ENCODE peak calls at places on chromosomes 7 and 10, in eight cellular contexts. F is GM12864; N is SJSA1; D is GM12865; W is A673; P is stimulated activated naive CD8-positive, alpha-beta T cell treated with anti-CD3 and anti-CD28 coated beads, Interleukin-15, Interleukin-2, amounts not matched to agents 100 U/mL and 50 U/mL, for 24 hours; H is D341Med; A is T-cell. V is an unnamed sample.

GRCh38 chr10:84563868-84564267 is 235.5 kb downstream of the CCSER2 start:
- DNase-seq in F (no peak), N (no peak), D (no peak), W (no peak), P (no peak), H (no peak), A (no peak), V (no peak)

GRCh38 chr7:105289704-105290103 is 99.0 kb downstream of the SRPK2 start:
- DNase-seq in F (no peak), N (no peak), D (peak; percentile 25), W (no peak), P (no peak), H (no peak), A (no peak), V (no peak)

GRCh38 chr7:12696001-12696400 is 8.6 kb downstream of the ARL4A start:
- DNase-seq in F (no peak), N (no peak), D (no peak), W (no peak), P (no peak), H (no peak), A (no peak), V (no peak)

GRCh38 chr10:103592186-103593021 is 98.9 kb downstream of the NEURL1 start:
- DNase-seq in F (no peak), N (peak; percentile 46), D (peak; percentile 69), W (peak; percentile 51), P (peak; percentile 62), H (peak; percentile 77), A (no peak), V (peak; percentile 41)

GRCh38 chr10:75234683-75235374 is 928 bp downstream of the COMTD1 start:
- DNase-seq in F (no peak), N (no peak), D (peak; percentile 78), W (peak; percentile 32), P (no peak), H (no peak), A (no peak), V (no peak)

GRCh38 chr7:94375167-94375566 is 19.5 kb upstream of the COL1A2 start:
- DNase-seq in F (no peak), N (peak; percentile 82), D (no peak), W (peak; percentile 91), P (no peak), H (peak; percentile 52), A (no peak), V (no peak)

GRCh38 chr10:76126607-76127190 is 695.3 kb downstream of the LRMDA start:
- DNase-seq in F (no peak), N (no peak), D (no peak), W (no peak), P (no peak), H (no peak), A (no peak), V (no peak)

GRCh38 chr7:29988391-29989256 is 977 bp downstream of the SCRN1 start:
- DNase-seq in F (peak; percentile 68), N (peak; percentile 60), D (peak; percentile 92), W (peak; percentile 41), P (peak; percentile 45), H (peak; percentile 76), A (no peak), V (no peak)

GRCh38 chr10:132590752-132591121 is 53.1 kb downstream of the INPP5A start:
- DNase-seq in F (no peak), N (no peak), D (no peak), W (no peak), P (no peak), H (no peak), A (no peak), V (no peak)

GRCh38 chr10:49393757-49394156 is 2.1 kb downstream of the DRGX start:
- DNase-seq in F (no peak), N (no peak), D (no peak), W (no peak), P (no peak), H (no peak), A (no peak), V (no peak)

GRCh38 chr10:100101526-100102076 is 19.9 kb upstream of the CPN1 start:
- DNase-seq in F (no peak), N (no peak), D (no peak), W (no peak), P (no peak), H (no peak), A (no peak), V (no peak)

GRCh38 chr10:50919010-50919409 is 33.6 kb upstream of the A1CF start:
- DNase-seq in F (no peak), N (no peak), D (no peak), W (peak; percentile 2), P (no peak), H (no peak), A (no peak), V (no peak)

GRCh38 chr10:60570272-60570865 is 180.7 kb upstream of the ANK3 start:
- DNase-seq in F (no peak), N (no peak), D (no peak), W (peak; percentile 4), P (no peak), H (no peak), A (no peak), V (no peak)

GRCh38 chr10:33260403-33261239 is 73.8 kb downstream of the NRP1 start:
- DNase-seq in F (no peak), N (no peak), D (no peak), W (no peak), P (no peak), H (no peak), A (no peak), V (no peak)

GRCh38 chr10:26000971-26001370 is 66.9 kb downstream of the MYO3A start:
- DNase-seq in F (no peak), N (no peak), D (no peak), W (no peak), P (no peak), H (no peak), A (no peak), V (no peak)

V was measured in PC-9.